ENCODE peak calls at places on chromosomes 6 and 20, in nine cellular contexts. D, K, U, L, R, Q, N, H and B are unnamed samples.

GRCh38 chr20:15236812-15237211 is 899.4 kb upstream of the FLRT3 start:
- DNase-seq in R (peak), Q (no peak), N (peak), K (no peak), L (no peak), H (no peak), D (peak), U (peak), B (no peak)

GRCh38 chr6:109241199-109241598 is 141.1 kb downstream of the CD164 start:
- DNase-seq in N (no peak), D (no peak), R (peak), H (no peak), U (peak), K (no peak), L (no peak), Q (no peak), B (no peak)

GRCh38 chr6:66558189-66558588 is 851.2 kb upstream of the EYS start:
- DNase-seq in L (no peak), R (no peak), H (no peak), N (peak), K (no peak), U (peak), Q (no peak), D (no peak), B (no peak)

GRCh38 chr20:9204979-9205378 is 136.1 kb downstream of the PLCB4 start:
- DNase-seq in K (no peak), H (no peak), R (no peak), D (no peak), N (no peak), L (no peak), U (no peak), Q (no peak), B (no peak)

GRCh38 chr20:24837721-24838456 is 111.2 kb upstream of the CST7 start:
- DNase-seq in U (no peak), D (no peak), Q (no peak), K (no peak), R (peak), L (no peak), H (no peak), N (no peak), B (no peak)

GRCh38 chr6:24720131-24720603 is 1.2 kb upstream of the C6orf62 start:
- DNase-seq in U (peak), K (no peak), R (peak), N (peak), Q (peak), H (peak), D (peak), L (peak), B (peak)

GRCh38 chr20:34522969-34523871 is 7.0 kb downstream of the DYNLRB1 start:
- DNase-seq in L (no peak), K (no peak), H (no peak), D (peak), U (peak), N (peak), Q (peak), R (peak), B (no peak)

GRCh38 chr6:129662980-129663431 is 47.0 kb downstream of the ARHGAP18 start:
- DNase-seq in L (no peak), D (no peak), Q (no peak), H (no peak), K (no peak), R (no peak), N (no peak), U (no peak), B (no peak)

GRCh38 chr6:127716425-127716930 is 139.5 kb downstream of the C6orf58 start:
- DNase-seq in H (no peak), R (no peak), U (no peak), L (no peak), K (no peak), Q (no peak), D (no peak), N (no peak), B (no peak)

GRCh38 chr6:5517781-5518180 is 256.5 kb downstream of the FARS2 start:
- DNase-seq in N (no peak), D (no peak), H (no peak), K (no peak), L (no peak), U (no peak), Q (peak), R (no peak), B (no peak)

GRCh38 chr6:26250806-26251075 is 114.3 kb upstream of the BTN3A2 start:
- DNase-seq in U (no peak), Q (peak), R (no peak), K (no peak), D (peak), H (no peak), L (no peak), N (no peak), B (no peak)

GRCh38 chr6:170459451-170459850 is 93.7 kb downstream of the PSMB1 start:
- DNase-seq in U (peak), H (no peak), D (peak), Q (no peak), N (peak), L (no peak), K (no peak), R (peak), B (no peak)

GRCh38 chr6:140636698-140637402 is 1262.4 kb upstream of the CITED2 start:
- DNase-seq in N (no peak), K (no peak), H (no peak), D (no peak), R (no peak), U (no peak), Q (no peak), L (no peak), B (no peak)

GRCh38 chr20:11108102-11108842 is 434.5 kb upstream of the JAG1 start:
- DNase-seq in L (no peak), K (no peak), N (no peak), H (peak), Q (no peak), D (no peak), U (no peak), R (no peak), B (no peak)

GRCh38 chr6:22349051-22349450 is 52.2 kb upstream of the PRL start:
- DNase-seq in L (no peak), H (no peak), D (no peak), K (no peak), Q (no peak), N (no peak), U (no peak), R (no peak), B (no peak)

GRCh38 chr6:41583576-41583975 is 37.4 kb downstream of the FOXP4 start:
- DNase-seq in Q (no peak), D (no peak), U (no peak), L (no peak), R (no peak), H (no peak), N (no peak), K (no peak), B (no peak)

GRCh38 chr6:42339991-42340401 is 111.7 kb downstream of the TRERF1 start:
- DNase-seq in K (no peak), N (no peak), R (peak), Q (no peak), H (no peak), D (no peak), U (peak), L (no peak), B (no peak)

GRCh38 chr6:54516331-54516730 is 208.1 kb downstream of the TINAG start:
- DNase-seq in Q (no peak), D (no peak), K (no peak), U (peak), N (no peak), H (no peak), L (no peak), R (no peak), B (no peak)

GRCh38 chr6:14274552-14275492 is 157.2 kb downstream of the CD83 start:
- DNase-seq in L (no peak), D (no peak), R (peak), N (no peak), K (no peak), U (peak), Q (no peak), H (no peak), B (no peak)

GRCh38 chr20:52033313-52033712 is 158.3 kb downstream of the ZFP64 start:
- DNase-seq in H (no peak), K (no peak), R (no peak), U (no peak), D (no peak), L (no peak), Q (no peak), N (no peak), B (no peak)

GRCh38 chr20:10863337-10864060 is 189.7 kb upstream of the JAG1 start:
- DNase-seq in R (peak), N (no peak), Q (no peak), U (peak), H (peak), K (no peak), D (no peak), L (no peak), B (no peak)

GRCh38 chr6:18507561-18507960 is 120.4 kb downstream of the RNF144B start:
- DNase-seq in D (no peak), L (no peak), U (no peak), K (no peak), H (no peak), R (no peak), N (no peak), Q (no peak), B (no peak)

GRCh38 chr6:26576407-26576843 is 20.3 kb upstream of the ABT1 start:
- DNase-seq in K (no peak), N (no peak), Q (no peak), R (no peak), H (no peak), L (no peak), D (no peak), U (no peak), B (no peak)

GRCh38 chr6:84639396-84639795 is 125.0 kb downstream of the TBX18 start:
- DNase-seq in L (no peak), U (peak), K (no peak), R (peak), D (no peak), Q (no peak), N (no peak), H (no peak), B (no peak)

GRCh38 chr6:130708338-130708737 is 118.9 kb upstream of the SMLR1 start:
- DNase-seq in N (no peak), K (no peak), R (no peak), L (no peak), U (peak), Q (no peak), D (no peak), H (no peak), B (no peak)

GRCh38 chr6:70524721-70525286 is 41.9 kb upstream of the SDHAF4 start:
- DNase-seq in L (no peak), Q (no peak), U (no peak), H (no peak), N (no peak), D (no peak), R (no peak), K (no peak), B (no peak)

GRCh38 chr20:45117581-45117980 is 2.6 kb upstream of the WFDC5 start:
- DNase-seq in N (peak), Q (no peak), D (peak), K (no peak), H (no peak), U (peak), R (no peak), L (no peak), B (no peak)

GRCh38 chr20:2778602-2779321 is 21.7 kb downstream of the CPXM1 start:
- DNase-seq in U (no peak), K (no peak), R (no peak), N (no peak), Q (no peak), D (no peak), H (no peak), L (no peak), B (no peak)

GRCh38 chr6:41546866-41547798 is 951 bp downstream of the FOXP4 start:
- DNase-seq in H (peak), K (no peak), L (no peak), Q (peak), D (peak), U (peak), N (peak), R (peak), B (peak)

GRCh38 chr6:47349931-47350330 is 40.2 kb upstream of the TNFRSF21 start:
- DNase-seq in K (no peak), H (no peak), L (no peak), D (no peak), Q (no peak), R (no peak), N (no peak), U (no peak), B (no peak)

GRCh38 chr6:45791181-45791580 is 224.5 kb downstream of the CLIC5 start:
- DNase-seq in H (no peak), D (no peak), R (peak), L (no peak), Q (no peak), U (no peak), K (no peak), N (no peak), B (no peak)

GRCh38 chr6:69421270-69421669 is 375.5 kb downstream of the LMBRD1 start:
- DNase-seq in K (no peak), H (no peak), N (no peak), R (no peak), D (no peak), L (no peak), U (no peak), Q (no peak), B (no peak)

GRCh38 chr20:48897298-48898044 is 24.0 kb upstream of the ARFGEF2 start:
- DNase-seq in N (no peak), H (no peak), R (peak), Q (no peak), K (no peak), D (no peak), U (peak), L (no peak), B (no peak)

GRCh38 chr6:153143200-153143599 is 12.1 kb upstream of the RGS17 start:
- DNase-seq in Q (no peak), H (no peak), L (no peak), K (no peak), N (no peak), U (peak), D (no peak), R (no peak), B (no peak)

GRCh38 chr6:35553309-35553708 is 40.6 kb upstream of the TULP1 start:
- DNase-seq in D (no peak), R (no peak), K (no peak), U (no peak), L (no peak), H (no peak), N (no peak), Q (no peak), B (no peak)
- H3K27ac ChIP-seq in D (no peak), R (no peak), K (no peak), U (no peak), L (no peak), H (no peak), N (no peak), Q (no peak), B (no peak)

DNA sequence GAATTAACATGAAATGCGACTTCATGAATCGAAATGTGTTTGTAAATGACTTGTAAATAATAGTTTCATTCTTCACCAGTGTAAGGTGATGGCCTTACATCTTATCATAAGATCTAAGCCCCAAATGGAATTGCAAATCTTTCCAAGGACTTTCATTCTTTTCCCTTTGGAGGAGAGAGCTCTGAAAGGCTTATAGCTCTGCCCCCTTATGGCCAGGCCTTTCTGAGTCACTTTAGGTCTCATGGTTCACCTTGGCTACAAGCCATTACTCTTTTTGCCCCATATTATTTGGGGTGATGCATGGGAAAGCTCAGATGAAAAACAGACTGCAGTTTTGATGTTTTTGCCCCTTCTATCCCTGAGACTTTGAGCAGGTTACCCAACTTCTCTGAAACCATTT is 209.1 kb upstream of the BMP2 start:
- DNase-seq in R (peak), L (no peak), U (peak), Q (no peak), N (no peak), K (no peak), D (no peak), H (no peak), B (no peak)
- TF ChIP-seq CTCF in R (no peak), L (no peak), U (peak), Q (no peak), N (no peak), K (no peak), D (no peak), H (no peak), B (no peak)

DNA sequence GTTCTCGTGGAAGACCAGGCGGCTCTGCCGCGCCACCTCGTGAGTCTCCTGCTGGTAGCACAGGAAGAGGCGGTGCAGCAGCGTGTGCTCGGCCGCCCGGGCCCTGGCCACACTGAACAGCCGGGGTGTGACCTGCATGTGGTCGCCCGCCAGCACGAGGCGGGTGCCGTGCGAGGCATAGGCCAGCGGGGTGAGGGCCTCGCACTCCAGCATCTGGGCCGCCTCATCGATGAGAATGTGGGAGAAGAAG is 7.0 kb downstream of the HELZ2 start:
- DNase-seq in L (no peak), K (no peak), N (no peak), U (no peak), Q (no peak), H (no peak), R (no peak), D (no peak), B (no peak)
- H3K27ac ChIP-seq in L (no peak), K (no peak), N (no peak), U (no peak), Q (no peak), H (no peak), R (no peak), D (no peak), B (no peak)

GRCh38 chr6:48765352-48765961 is 654.5 kb upstream of the PTCHD4 start:
- DNase-seq in L (no peak), U (peak), Q (no peak), N (peak), K (no peak), R (peak), H (no peak), D (no peak), B (no peak)
- TF ChIP-seq CTCF in L (peak), U (peak), Q (no peak), N (peak), K (peak), R (peak), H (peak), D (peak), B (peak)

GRCh38 chr6:167788531-167788903 is 38.2 kb upstream of the AFDN start:
- DNase-seq in L (no peak), N (no peak), U (no peak), D (no peak), R (no peak), H (no peak), K (no peak), Q (no peak), B (no peak)
- H3K27ac ChIP-seq in L (no peak), N (no peak), U (no peak), D (no peak), R (no peak), H (no peak), K (no peak), Q (no peak), B (no peak)

DNA sequence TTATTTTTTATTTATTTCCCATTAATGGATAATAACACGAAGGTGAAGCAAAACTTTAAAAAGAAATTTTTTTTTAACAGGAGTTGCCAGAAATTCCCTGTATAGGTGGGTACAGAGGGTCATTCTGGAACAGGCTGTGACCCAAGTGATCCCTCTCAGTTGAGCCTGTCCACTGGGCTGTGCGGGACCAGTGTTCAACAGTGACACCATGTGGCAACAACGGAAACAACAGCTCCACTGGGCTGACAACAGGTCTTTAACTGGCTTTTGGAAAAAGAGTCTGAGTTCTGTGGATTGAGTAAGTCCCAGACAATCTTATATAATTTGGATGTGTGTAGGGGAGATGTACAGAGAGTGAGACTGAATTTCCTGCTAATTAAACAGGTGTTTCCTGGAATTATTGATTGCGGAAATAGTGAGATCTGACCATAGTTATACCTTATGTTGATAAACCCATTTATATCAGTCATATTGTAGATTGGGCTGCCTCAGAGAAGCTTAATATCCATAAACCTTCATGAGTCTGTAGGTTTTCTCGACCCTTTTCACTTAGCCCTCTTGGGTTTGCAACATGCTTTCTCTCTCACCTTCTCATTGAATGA is 17.6 kb downstream of the KIAA1755 start:
- DNase-seq in D (no peak), N (peak), H (no peak), L (no peak), K (no peak), U (peak), Q (no peak), R (no peak), B (no peak)
- TF ChIP-seq CTCF in D (peak), N (peak), H (peak), L (peak), K (peak), U (peak), Q (peak), R (peak), B (no peak)

DNA sequence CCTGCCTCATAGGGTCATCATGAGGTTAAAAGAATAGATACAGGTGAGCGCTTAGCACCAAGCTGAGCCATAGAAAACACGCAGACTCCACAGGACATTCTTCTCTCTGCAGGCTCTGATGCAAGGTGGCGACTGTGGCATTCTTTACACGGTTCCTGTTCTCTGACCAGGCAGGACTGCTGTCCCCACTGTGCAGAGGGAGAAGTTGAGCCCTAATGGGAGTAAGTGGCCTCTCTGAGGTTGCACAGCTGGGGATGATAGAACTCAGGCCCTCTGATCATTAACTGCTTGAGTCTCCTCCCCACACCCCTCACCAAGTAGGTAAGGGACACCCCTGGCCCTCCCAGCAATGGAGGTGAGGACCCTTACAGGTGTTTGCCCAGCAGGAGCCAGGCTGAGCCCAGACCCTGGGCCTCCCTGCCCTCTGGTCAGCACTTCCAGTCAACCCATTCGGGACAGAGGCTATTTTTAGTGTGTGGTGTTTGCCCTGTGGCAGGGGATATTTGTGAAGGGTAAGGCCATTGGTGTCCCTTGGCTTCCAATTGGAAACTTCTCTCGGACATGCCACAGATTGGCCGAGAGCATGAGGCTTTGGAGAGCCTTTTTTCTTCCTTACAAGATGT is 116.8 kb downstream of the VEGFA start:
- DNase-seq in R (no peak), N (no peak), U (no peak), K (no peak), D (no peak), L (no peak), Q (no peak), H (no peak), B (no peak)
- H3K27ac ChIP-seq in R (no peak), N (no peak), U (no peak), K (no peak), D (no peak), L (no peak), Q (no peak), H (no peak), B (no peak)

GRCh38 chr6:149823013-149823412 is 41.1 kb downstream of the LRP11 start:
- DNase-seq in L (no peak), H (no peak), D (no peak), N (no peak), K (no peak), U (no peak), R (no peak), Q (no peak), B (no peak)
- TF ChIP-seq CTCF in L (no peak), H (no peak), D (no peak), N (no peak), K (no peak), U (no peak), R (no peak), Q (no peak), B (no peak)